ENCODE peak calls at places on chromosomes 16 and 17, in eight cellular contexts. One of them, this sample, is unnamed.

GRCh38 chr17:8488931-8489330 is 53.2 kb downstream of the NDEL1 start:
- DNase-seq in colonic mucosa: no peak
- DNase-seq in HFFc6: peak; percentile 98
- DNase-seq in Caco-2: no peak
- DNase-seq in brain microvascular endothelial cell: peak; percentile 98
- DNase-seq in GM10248: no peak
- DNase-seq in HFF-Myc: peak; percentile 91
- DNase-seq in AG04450: peak; percentile 90
- DNase-seq in this sample: peak; percentile 80

GRCh38 chr17:77831497-77832179 is 126.9 kb upstream of the TNRC6C start:
- DNase-seq in HFFc6: no peak
- DNase-seq in GM10248: no peak
- DNase-seq in Caco-2: peak; percentile 16
- DNase-seq in brain microvascular endothelial cell: peak; percentile 92
- DNase-seq in colonic mucosa: no peak
- DNase-seq in AG04450: peak; percentile 20
- DNase-seq in HFF-Myc: peak; percentile 39
- DNase-seq in this sample: no peak

GRCh38 chr16:21613361-21613760 is 14.0 kb downstream of the METTL9 start:
- DNase-seq in AG04450: no peak
- DNase-seq in Caco-2: no peak
- DNase-seq in HFFc6: no peak
- DNase-seq in HFF-Myc: no peak
- DNase-seq in brain microvascular endothelial cell: no peak
- DNase-seq in colonic mucosa: no peak
- DNase-seq in GM10248: no peak
- DNase-seq in this sample: no peak

GRCh38 chr16:50438041-50438437 is 69.3 kb upstream of the BRD7 start:
- DNase-seq in HFFc6: peak; percentile 2
- DNase-seq in AG04450: no peak
- DNase-seq in HFF-Myc: no peak
- DNase-seq in Caco-2: no peak
- DNase-seq in colonic mucosa: no peak
- DNase-seq in GM10248: no peak
- DNase-seq in brain microvascular endothelial cell: no peak
- DNase-seq in this sample: no peak

GRCh38 chr17:75110307-75110937 is 653 bp downstream of the ARMC7 start:
- DNase-seq in AG04450: no peak
- DNase-seq in colonic mucosa: peak; percentile 55
- DNase-seq in GM10248: no peak
- DNase-seq in Caco-2: no peak
- DNase-seq in brain microvascular endothelial cell: no peak
- DNase-seq in HFFc6: no peak
- DNase-seq in HFF-Myc: no peak
- DNase-seq in this sample: no peak

GRCh38 chr17:76492989-76493501 is 8.2 kb downstream of the RHBDF2 start:
- DNase-seq in GM10248: peak; percentile 69
- DNase-seq in Caco-2: no peak
- DNase-seq in colonic mucosa: peak; percentile 65
- DNase-seq in AG04450: peak; percentile 68
- DNase-seq in brain microvascular endothelial cell: peak; percentile 75
- DNase-seq in HFFc6: peak; percentile 72
- DNase-seq in HFF-Myc: no peak
- DNase-seq in this sample: no peak

GRCh38 chr16:65684230-65684629 is 562.4 kb upstream of the CDH11 start:
- DNase-seq in HFFc6: no peak
- DNase-seq in AG04450: no peak
- DNase-seq in colonic mucosa: no peak
- DNase-seq in brain microvascular endothelial cell: no peak
- DNase-seq in HFF-Myc: no peak
- DNase-seq in GM10248: no peak
- DNase-seq in Caco-2: no peak
- DNase-seq in this sample: no peak

GRCh38 chr16:16025214-16025968 is 76.0 kb downstream of the ABCC1 start:
- DNase-seq in colonic mucosa: no peak
- DNase-seq in Caco-2: no peak
- DNase-seq in brain microvascular endothelial cell: peak; percentile 93
- DNase-seq in HFFc6: peak; percentile 90
- DNase-seq in HFF-Myc: no peak
- DNase-seq in GM10248: peak; percentile 80
- DNase-seq in AG04450: peak; percentile 79
- DNase-seq in this sample: peak; percentile 74

GRCh38 chr16:608019-608418 is 18.2 kb downstream of the RAB40C start:
- DNase-seq in GM10248: no peak
- DNase-seq in HFFc6: no peak
- DNase-seq in AG04450: no peak
- DNase-seq in HFF-Myc: no peak
- DNase-seq in Caco-2: no peak
- DNase-seq in brain microvascular endothelial cell: no peak
- DNase-seq in colonic mucosa: no peak
- DNase-seq in this sample: no peak

GRCh38 chr16:84228321-84228838 is 11.4 kb downstream of the KCNG4 start:
- DNase-seq in HFF-Myc: peak; percentile 61
- DNase-seq in brain microvascular endothelial cell: peak; percentile 82
- DNase-seq in AG04450: peak; percentile 66
- DNase-seq in GM10248: no peak
- DNase-seq in HFFc6: peak; percentile 87
- DNase-seq in colonic mucosa: peak; percentile 23
- DNase-seq in Caco-2: peak; percentile 56
- DNase-seq in this sample: peak; percentile 58

GRCh38 chr17:76005263-76006149 is 4.9 kb downstream of the CDK3 start:
- DNase-seq in HFFc6: peak; percentile 47
- DNase-seq in HFF-Myc: no peak
- DNase-seq in AG04450: no peak
- DNase-seq in colonic mucosa: peak; percentile 95
- DNase-seq in GM10248: peak; percentile 87
- DNase-seq in Caco-2: peak; percentile 85
- DNase-seq in brain microvascular endothelial cell: peak; percentile 35
- DNase-seq in this sample: peak; percentile 32

GRCh38 chr17:38453951-38454421 is 25.7 kb downstream of the ARHGAP23 start:
- DNase-seq in HFF-Myc: no peak
- DNase-seq in Caco-2: no peak
- DNase-seq in colonic mucosa: no peak
- DNase-seq in AG04450: no peak
- DNase-seq in brain microvascular endothelial cell: no peak
- DNase-seq in HFFc6: peak; percentile 33
- DNase-seq in GM10248: no peak
- DNase-seq in this sample: no peak

GRCh38 chr16:85998178-85998867 is 99.4 kb downstream of the IRF8 start:
- DNase-seq in HFFc6: no peak
- DNase-seq in HFF-Myc: no peak
- DNase-seq in colonic mucosa: no peak
- DNase-seq in AG04450: no peak
- DNase-seq in GM10248: no peak
- DNase-seq in brain microvascular endothelial cell: no peak
- DNase-seq in Caco-2: no peak
- DNase-seq in this sample: no peak

GRCh38 chr16:60852635-60853034 is 1183.6 kb downstream of the CDH8 start:
- DNase-seq in GM10248: no peak
- DNase-seq in HFFc6: no peak
- DNase-seq in colonic mucosa: no peak
- DNase-seq in brain microvascular endothelial cell: no peak
- DNase-seq in HFF-Myc: no peak
- DNase-seq in AG04450: no peak
- DNase-seq in Caco-2: no peak
- DNase-seq in this sample: no peak

GRCh38 chr17:46056800-46057304 is 57.8 kb downstream of the STH start:
- DNase-seq in AG04450: peak; percentile 2
- DNase-seq in brain microvascular endothelial cell: peak; percentile 79
- DNase-seq in HFFc6: peak; percentile 76
- DNase-seq in Caco-2: no peak
- DNase-seq in HFF-Myc: no peak
- DNase-seq in colonic mucosa: no peak
- DNase-seq in GM10248: no peak
- DNase-seq in this sample: peak; percentile 49

GRCh38 chr17:4744999-4745969 is 5.6 kb upstream of the CXCL16 start:
- DNase-seq in HFF-Myc: no peak
- DNase-seq in Caco-2: no peak
- DNase-seq in GM10248: no peak
- DNase-seq in HFFc6: no peak
- DNase-seq in colonic mucosa: no peak
- DNase-seq in brain microvascular endothelial cell: no peak
- DNase-seq in AG04450: no peak
- DNase-seq in this sample: no peak

GRCh38 chr17:42980766-42981397 is 517 bp downstream of the RUNDC1 start:
- DNase-seq in HFFc6: peak; percentile 43
- DNase-seq in GM10248: peak; percentile 78
- DNase-seq in brain microvascular endothelial cell: peak; percentile 54
- DNase-seq in AG04450: no peak
- DNase-seq in colonic mucosa: peak; percentile 75
- DNase-seq in Caco-2: peak; percentile 73
- DNase-seq in HFF-Myc: no peak
- DNase-seq in this sample: no peak

GRCh38 chr17:73727941-73728340 is 83.7 kb upstream of the SDK2 start:
- DNase-seq in colonic mucosa: no peak
- DNase-seq in GM10248: no peak
- DNase-seq in HFF-Myc: no peak
- DNase-seq in Caco-2: no peak
- DNase-seq in HFFc6: no peak
- DNase-seq in AG04450: no peak
- DNase-seq in brain microvascular endothelial cell: no peak
- DNase-seq in this sample: no peak

GRCh38 chr17:27481327-27481726 is 25.1 kb downstream of the KSR1 start:
- DNase-seq in brain microvascular endothelial cell: no peak
- DNase-seq in AG04450: no peak
- DNase-seq in HFFc6: no peak
- DNase-seq in GM10248: peak; percentile 43
- DNase-seq in colonic mucosa: no peak
- DNase-seq in Caco-2: no peak
- DNase-seq in HFF-Myc: no peak
- DNase-seq in this sample: no peak

GRCh38 chr17:47850692-47851573 is at the start of gene SP6:
- DNase-seq in GM10248: peak; percentile 70
- DNase-seq in AG04450: no peak
- DNase-seq in Caco-2: peak; percentile 98
- DNase-seq in brain microvascular endothelial cell: peak; percentile 25
- DNase-seq in colonic mucosa: peak; percentile 94
- DNase-seq in HFFc6: peak; percentile 50
- DNase-seq in HFF-Myc: no peak
- DNase-seq in this sample: no peak
- TF ChIP-seq CTCF in GM10248: peak; percentile 5
- TF ChIP-seq CTCF in AG04450: peak; percentile 8
- TF ChIP-seq CTCF in Caco-2: peak; percentile 57
- TF ChIP-seq CTCF in brain microvascular endothelial cell: no peak
- TF ChIP-seq CTCF in colonic mucosa: no peak
- TF ChIP-seq CTCF in HFFc6: peak; percentile 52
- TF ChIP-seq CTCF in HFF-Myc: no peak
- TF ChIP-seq CTCF in this sample: no peak

GRCh38 chr17:58693208-58693607 is 806 bp downstream of the RAD51C start:
- DNase-seq in HFFc6: no peak
- DNase-seq in Caco-2: no peak
- DNase-seq in GM10248: no peak
- DNase-seq in colonic mucosa: no peak
- DNase-seq in brain microvascular endothelial cell: no peak
- DNase-seq in HFF-Myc: no peak
- DNase-seq in AG04450: no peak
- DNase-seq in this sample: no peak

GRCh38 chr17:58694302-58694701 is 1.9 kb downstream of the RAD51C start:
- DNase-seq in GM10248: no peak
- DNase-seq in HFF-Myc: no peak
- DNase-seq in HFFc6: no peak
- DNase-seq in colonic mucosa: no peak
- DNase-seq in AG04450: no peak
- DNase-seq in brain microvascular endothelial cell: no peak
- DNase-seq in Caco-2: no peak
- DNase-seq in this sample: no peak

GRCh38 chr17:58693751-58694150 is 1.3 kb downstream of the RAD51C start:
- DNase-seq in GM10248: no peak
- DNase-seq in brain microvascular endothelial cell: no peak
- DNase-seq in AG04450: no peak
- DNase-seq in HFFc6: no peak
- DNase-seq in Caco-2: no peak
- DNase-seq in HFF-Myc: no peak
- DNase-seq in colonic mucosa: no peak
- DNase-seq in this sample: no peak

GRCh38 chr17:58691701-58692238 is at the start of gene TEX14:
- DNase-seq in HFFc6: no peak
- DNase-seq in brain microvascular endothelial cell: no peak
- DNase-seq in colonic mucosa: no peak
- DNase-seq in GM10248: no peak
- DNase-seq in Caco-2: peak; percentile 50
- DNase-seq in AG04450: no peak
- DNase-seq in HFF-Myc: no peak
- DNase-seq in this sample: no peak

GRCh38 chr17:58692239-58693055 is at the start of gene RAD51C:
- DNase-seq in colonic mucosa: peak; percentile 87
- DNase-seq in HFFc6: peak; percentile 65
- DNase-seq in brain microvascular endothelial cell: peak; percentile 65
- DNase-seq in AG04450: peak; percentile 56
- DNase-seq in HFF-Myc: peak; percentile 45
- DNase-seq in Caco-2: peak; percentile 87
- DNase-seq in GM10248: peak; percentile 91
- DNase-seq in this sample: peak; percentile 51
- TF ChIP-seq CTCF in colonic mucosa: no peak
- TF ChIP-seq CTCF in HFFc6: no peak
- TF ChIP-seq CTCF in brain microvascular endothelial cell: peak; percentile 18
- TF ChIP-seq CTCF in AG04450: no peak
- TF ChIP-seq CTCF in HFF-Myc: no peak
- TF ChIP-seq CTCF in Caco-2: no peak
- TF ChIP-seq CTCF in GM10248: no peak
- TF ChIP-seq CTCF in this sample: no peak

DNA sequence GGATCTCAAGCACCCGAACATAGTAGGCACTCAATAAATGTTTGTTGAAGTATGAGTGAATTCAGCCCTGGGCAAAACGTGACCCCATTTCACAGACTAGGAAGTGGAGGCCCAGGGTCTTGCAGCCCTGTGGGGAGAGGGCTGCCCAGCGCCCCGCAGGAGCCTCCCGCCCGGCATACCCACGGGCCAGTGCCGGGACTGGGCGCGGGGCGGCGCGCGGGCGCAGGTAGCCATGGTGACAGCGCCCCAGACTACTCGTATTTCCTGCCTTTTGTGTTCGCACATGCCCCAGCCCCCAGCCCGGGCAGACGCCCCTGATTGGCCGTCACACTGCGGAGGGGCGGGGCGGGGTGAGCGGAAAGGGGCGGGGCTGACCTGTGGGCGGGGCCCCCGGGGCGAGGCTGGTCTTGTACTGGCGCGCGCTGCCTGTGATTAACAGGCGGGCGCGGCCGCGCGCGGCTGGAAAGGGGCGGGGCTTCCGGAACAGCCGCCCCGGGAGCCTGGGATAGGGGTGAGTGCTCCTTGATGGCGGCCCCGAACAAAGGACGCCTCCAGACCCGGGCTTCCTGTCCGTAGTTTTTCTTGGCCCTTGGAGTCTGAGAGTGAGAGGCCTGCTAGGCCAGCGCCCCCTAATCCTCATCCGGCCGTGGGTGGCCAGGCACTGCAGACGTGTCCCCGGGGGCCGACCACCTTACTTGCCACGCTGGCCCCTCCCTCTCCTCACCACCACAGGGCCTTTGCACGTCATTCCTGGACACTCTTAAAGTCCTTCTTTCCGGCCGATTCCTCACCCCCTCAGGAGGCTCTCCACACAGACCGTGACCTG is 71.0 kb downstream of the RAI1 start:
- DNase-seq in AG04450: peak; percentile 75
- DNase-seq in GM10248: peak; percentile 99
- DNase-seq in brain microvascular endothelial cell: peak; percentile 95
- DNase-seq in Caco-2: peak; percentile 88
- DNase-seq in HFFc6: peak; percentile 88
- DNase-seq in HFF-Myc: peak; percentile 67
- DNase-seq in colonic mucosa: peak; percentile 98
- DNase-seq in this sample: peak; percentile 85
- TF ChIP-seq CTCF in AG04450: peak; percentile 25
- TF ChIP-seq CTCF in GM10248: peak; percentile 40
- TF ChIP-seq CTCF in brain microvascular endothelial cell: peak; percentile 34
- TF ChIP-seq CTCF in Caco-2: peak; percentile 7
- TF ChIP-seq CTCF in HFFc6: peak; percentile 53
- TF ChIP-seq CTCF in HFF-Myc: peak; percentile 23
- TF ChIP-seq CTCF in colonic mucosa: no peak
- TF ChIP-seq CTCF in this sample: peak; percentile 19

GRCh38 chr17:1484586-1485310 is 7.7 kb downstream of the MYO1C start:
- DNase-seq in Caco-2: peak; percentile 85
- DNase-seq in HFFc6: peak; percentile 45
- DNase-seq in HFF-Myc: no peak
- DNase-seq in brain microvascular endothelial cell: no peak
- DNase-seq in AG04450: no peak
- DNase-seq in GM10248: peak; percentile 78
- DNase-seq in colonic mucosa: peak; percentile 83
- DNase-seq in this sample: no peak
- TF ChIP-seq CTCF in Caco-2: peak; percentile 49
- TF ChIP-seq CTCF in HFFc6: peak; percentile 46
- TF ChIP-seq CTCF in HFF-Myc: no peak
- TF ChIP-seq CTCF in brain microvascular endothelial cell: peak; percentile 42
- TF ChIP-seq CTCF in AG04450: peak; percentile 22
- TF ChIP-seq CTCF in GM10248: no peak
- TF ChIP-seq CTCF in colonic mucosa: peak; percentile 16
- TF ChIP-seq CTCF in this sample: no peak

This sample was measured in AG09319.